ENCODE peak calls at places on chromosome 1, in four cellular contexts. Z, W, D and R are unnamed samples.

GRCh38 chr1:116990612-116991151 is 10.9 kb upstream of the CD101 start:
- DNase-seq in Z (peak; percentile 46), W (no peak), D (peak; percentile 24), R (peak; percentile 11)

GRCh38 chr1:25528881-25529517 is 14.4 kb upstream of the LDLRAP1 start:
- DNase-seq in Z (no peak), W (no peak), D (no peak), R (no peak)

GRCh38 chr1:94926915-94927404 is at the start of gene CNN3:
- DNase-seq in Z (peak; percentile 93), W (peak; percentile 48), D (peak; percentile 94), R (peak; percentile 94)

GRCh38 chr1:26060832-26061574 is 6.4 kb downstream of the TRIM63 start:
- DNase-seq in Z (no peak), W (no peak), D (no peak), R (no peak)

GRCh38 chr1:227335587-227336020 is 17.3 kb upstream of the CDC42BPA start:
- DNase-seq in Z (no peak), W (no peak), D (no peak), R (no peak)

GRCh38 chr1:18730321-18730720 is 99.7 kb downstream of the PAX7 start:
- DNase-seq in Z (no peak), W (no peak), D (no peak), R (no peak)

GRCh38 chr1:65539272-65540131 is 119.0 kb downstream of the LEPR start:
- DNase-seq in Z (no peak), W (no peak), D (no peak), R (no peak)

GRCh38 chr1:154619181-154619948 is 11.4 kb upstream of the ADAR start:
- DNase-seq in Z (no peak), W (no peak), D (no peak), R (no peak)

GRCh38 chr1:17572264-17572985 is 32.9 kb downstream of the ARHGEF10L start:
- DNase-seq in Z (no peak), W (no peak), D (peak; percentile 60), R (no peak)

GRCh38 chr1:51313961-51314777 is 16.2 kb downstream of the TTC39A start:
- DNase-seq in Z (peak; percentile 29), W (no peak), D (peak; percentile 35), R (peak; percentile 78)

GRCh38 chr1:212777166-212777565 is 14.4 kb downstream of the NSL1 start:
- DNase-seq in Z (no peak), W (no peak), D (no peak), R (no peak)

DNA sequence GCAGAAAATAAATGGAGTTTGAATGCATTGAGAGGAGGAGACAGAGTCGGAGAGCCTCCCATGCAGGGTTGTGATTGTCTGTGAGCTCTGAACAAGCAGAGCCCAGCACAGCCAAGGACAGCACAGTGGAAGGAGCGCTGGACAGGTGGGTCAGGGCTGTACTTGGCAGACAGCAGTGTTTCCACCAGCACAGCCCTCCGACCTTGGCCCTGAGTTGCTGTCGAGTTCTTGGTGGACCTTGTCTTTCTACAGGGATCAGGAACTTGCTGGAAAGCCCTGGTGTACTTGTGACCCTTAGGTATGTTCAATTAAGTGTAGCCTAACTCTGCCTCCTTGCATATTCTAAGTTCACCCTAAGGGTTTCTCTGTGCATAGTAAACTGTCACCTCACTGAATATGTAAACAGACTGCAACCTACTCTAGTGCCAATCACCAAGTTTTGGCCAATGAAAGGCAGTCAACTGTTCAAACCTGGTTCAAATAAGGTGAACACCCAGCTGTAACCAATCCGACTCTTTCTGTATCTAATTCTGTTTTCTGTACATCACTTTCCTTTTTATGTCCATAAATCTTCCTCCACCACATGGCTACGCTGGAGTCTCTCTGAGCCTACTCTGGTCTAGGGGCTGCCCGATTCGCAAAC is 86.6 kb upstream of the SLC25A33 start:
- DNase-seq in Z (peak; percentile 78), W (no peak), D (no peak), R (no peak)
- H3K4me1 ChIP-seq in Z (peaks cover 77% of the 10 kb centered on the region), W (peaks cover 3% of the 10 kb centered on the region), D (peaks cover 7% of the 10 kb centered on the region), R (no peaks in the 10 kb centered on the region)

GRCh38 chr1:31371560-31371959 is 1.3 kb downstream of the FABP3 start:
- DNase-seq in Z (peak; percentile 17), W (no peak), D (no peak), R (no peak)
- H3K27ac ChIP-seq in Z (no peak overlapping the region), W (no peak overlapping the region), D (peak overlapping the region; percentile 8), R (no peak overlapping the region)

DNA sequence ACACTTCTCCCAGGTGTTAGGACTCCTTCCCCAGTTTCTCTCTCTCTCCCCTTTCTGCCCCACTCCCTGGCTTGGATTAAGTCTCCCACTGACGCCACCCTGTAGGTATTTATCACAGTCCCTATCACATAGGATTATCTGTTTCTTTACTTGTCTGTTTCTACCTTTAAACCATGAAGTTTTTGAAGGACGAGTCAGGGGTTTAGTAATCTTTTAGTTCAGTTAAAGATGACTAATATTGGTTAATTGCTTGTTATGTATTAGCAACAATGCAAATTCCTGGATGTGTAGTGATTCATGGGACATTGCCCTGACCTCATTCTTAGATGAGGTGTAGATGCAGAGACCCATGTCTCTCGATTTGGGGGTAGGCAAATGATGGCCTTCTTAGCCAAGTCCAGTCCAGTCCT is 6.4 kb downstream of the LAMC1 start:
- DNase-seq in Z (no peak), W (no peak), D (no peak), R (no peak)
- H3K4me1 ChIP-seq in Z (peaks cover 7% of the 10 kb centered on the region), W (peaks cover 4% of the 10 kb centered on the region), D (peaks cover 12% of the 10 kb centered on the region), R (no peaks in the 10 kb centered on the region)

GRCh38 chr1:87121732-87122163 is 206.9 kb upstream of the LMO4 start:
- DNase-seq in Z (no peak), W (no peak), D (no peak), R (no peak)
- H3K27ac ChIP-seq in Z (no peak overlapping the region), W (no peak overlapping the region), D (no peak overlapping the region), R (no peak overlapping the region)

DNA sequence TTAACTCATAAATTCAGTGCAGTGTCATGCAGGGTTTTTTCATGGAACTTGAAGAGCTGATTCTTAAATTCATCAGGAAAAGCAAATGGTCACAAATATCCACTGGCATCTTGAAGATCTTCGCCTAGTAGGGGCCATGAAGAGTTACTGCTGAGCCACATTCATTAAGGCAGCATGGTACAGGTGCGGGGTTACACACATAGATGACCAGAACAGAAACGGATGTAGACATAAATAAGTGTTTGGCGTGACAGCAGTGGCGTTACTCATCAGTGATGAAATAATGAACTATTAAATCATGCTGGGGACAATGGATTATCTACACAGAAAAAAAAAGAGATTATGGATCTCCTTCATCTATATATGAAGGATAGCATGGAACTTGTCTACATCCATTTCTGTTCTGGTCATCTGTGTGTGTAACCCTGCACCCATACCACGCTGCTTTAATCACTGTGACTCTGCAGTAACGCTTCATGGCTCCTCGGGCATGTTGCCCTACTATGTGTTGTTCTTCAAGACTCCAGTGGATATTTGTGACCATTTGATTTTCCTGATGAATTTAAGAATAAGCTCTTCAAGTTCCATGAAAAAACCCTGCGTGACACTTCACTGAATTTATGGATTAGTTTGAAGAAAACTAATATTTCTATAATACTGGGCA is 161.3 kb downstream of the GALNT2 start:
- DNase-seq in Z (no peak), W (no peak), D (no peak), R (no peak)
- H3K4me1 ChIP-seq in Z (peaks cover 30% of the 10 kb centered on the region), W (peaks cover 7% of the 10 kb centered on the region), D (peaks cover 10% of the 10 kb centered on the region), R (no peaks in the 10 kb centered on the region)

GRCh38 chr1:204491653-204492052 is 3.0 kb downstream of the PIK3C2B start:
- DNase-seq in Z (no peak), W (no peak), D (no peak), R (no peak)
- H3K27ac ChIP-seq in Z (no peak overlapping the region), W (no peak overlapping the region), D (peak overlapping the region; percentile 100), R (no peak overlapping the region)